ENCODE peak calls at places on chromosomes 6 and 20, in seven cellular contexts. One of them, this sample, is unnamed. For H3K79me2, the result is how much of the 10 kb centered on the place peaks cover.

GRCh38 chr20:52998268-52998667 is 26.1 kb downstream of the TSHZ2 start:
- DNase-seq in endothelial cell of umbilical vein: no peak
- DNase-seq in HCT116: no peak
- DNase-seq in astrocyte: no peak
- DNase-seq in PC-3: no peak
- DNase-seq in GM23248: no peak
- DNase-seq in GM23338: no peak
- DNase-seq in this sample: no peak

GRCh38 chr6:166637806-166638458 is 10.9 kb upstream of the RPS6KA2 start:
- DNase-seq in astrocyte: no peak
- DNase-seq in GM23248: no peak
- DNase-seq in GM23338: no peak
- DNase-seq in HCT116: no peak
- DNase-seq in endothelial cell of umbilical vein: no peak
- DNase-seq in PC-3: no peak
- DNase-seq in this sample: no peak

GRCh38 chr6:36815962-36816735 is 23.1 kb downstream of the CPNE5 start:
- DNase-seq in HCT116: no peak
- DNase-seq in endothelial cell of umbilical vein: no peak
- DNase-seq in astrocyte: no peak
- DNase-seq in GM23338: no peak
- DNase-seq in PC-3: no peak
- DNase-seq in GM23248: no peak
- DNase-seq in this sample: no peak

GRCh38 chr6:12296255-12296573 is 6.1 kb downstream of the EDN1 start:
- DNase-seq in GM23338: no peak
- DNase-seq in astrocyte: peak
- DNase-seq in HCT116: no peak
- DNase-seq in GM23248: peak
- DNase-seq in PC-3: peak
- DNase-seq in endothelial cell of umbilical vein: peak
- DNase-seq in this sample: no peak

GRCh38 chr20:46364670-46365482 is 41.5 kb downstream of the ELMO2 start:
- DNase-seq in astrocyte: no peak
- DNase-seq in endothelial cell of umbilical vein: no peak
- DNase-seq in HCT116: no peak
- DNase-seq in GM23248: peak
- DNase-seq in PC-3: no peak
- DNase-seq in GM23338: no peak
- DNase-seq in this sample: no peak

GRCh38 chr20:44253528-44253927 is 6.4 kb downstream of the GDAP1L1 start:
- DNase-seq in endothelial cell of umbilical vein: no peak
- DNase-seq in HCT116: no peak
- DNase-seq in GM23248: no peak
- DNase-seq in PC-3: no peak
- DNase-seq in GM23338: no peak
- DNase-seq in astrocyte: no peak
- DNase-seq in this sample: no peak

GRCh38 chr6:154243793-154244768 is 112.5 kb downstream of the IPCEF1 start:
- DNase-seq in PC-3: no peak
- DNase-seq in endothelial cell of umbilical vein: no peak
- DNase-seq in astrocyte: no peak
- DNase-seq in GM23248: no peak
- DNase-seq in HCT116: no peak
- DNase-seq in GM23338: no peak
- DNase-seq in this sample: no peak

GRCh38 chr20:62104791-62105345 is 17.4 kb upstream of the LSM14B start:
- DNase-seq in PC-3: peak
- DNase-seq in HCT116: no peak
- DNase-seq in GM23248: peak
- DNase-seq in GM23338: no peak
- DNase-seq in endothelial cell of umbilical vein: no peak
- DNase-seq in astrocyte: no peak
- DNase-seq in this sample: no peak

GRCh38 chr20:59751075-59751711 is 146.9 kb downstream of the PHACTR3 start:
- DNase-seq in GM23248: peak
- DNase-seq in astrocyte: no peak
- DNase-seq in endothelial cell of umbilical vein: no peak
- DNase-seq in HCT116: peak
- DNase-seq in GM23338: peak
- DNase-seq in PC-3: peak
- DNase-seq in this sample: no peak

GRCh38 chr20:64047968-64048401 is 1.5 kb downstream of the SOX18 start:
- DNase-seq in astrocyte: no peak
- DNase-seq in GM23248: no peak
- DNase-seq in endothelial cell of umbilical vein: peak
- DNase-seq in GM23338: peak
- DNase-seq in HCT116: no peak
- DNase-seq in PC-3: no peak
- DNase-seq in this sample: no peak

GRCh38 chr6:159821726-159822125 is 21.6 kb downstream of the PNLDC1 start:
- DNase-seq in astrocyte: no peak
- DNase-seq in endothelial cell of umbilical vein: no peak
- DNase-seq in GM23338: no peak
- DNase-seq in GM23248: no peak
- DNase-seq in PC-3: no peak
- DNase-seq in HCT116: no peak
- DNase-seq in this sample: no peak

GRCh38 chr6:54717849-54718455 is 128.6 kb upstream of the FAM83B start:
- DNase-seq in HCT116: peak
- DNase-seq in endothelial cell of umbilical vein: peak
- DNase-seq in PC-3: peak
- DNase-seq in astrocyte: peak
- DNase-seq in GM23338: peak
- DNase-seq in GM23248: peak
- DNase-seq in this sample: peak

GRCh38 chr6:132395015-132395597 is 6.2 kb downstream of the MOXD1 start:
- DNase-seq in HCT116: no peak
- DNase-seq in PC-3: no peak
- DNase-seq in GM23248: no peak
- DNase-seq in endothelial cell of umbilical vein: no peak
- DNase-seq in astrocyte: no peak
- DNase-seq in GM23338: no peak
- DNase-seq in this sample: no peak

GRCh38 chr6:14655201-14655988 is 537.8 kb downstream of the CD83 start:
- DNase-seq in HCT116: no peak
- DNase-seq in GM23248: no peak
- DNase-seq in endothelial cell of umbilical vein: no peak
- DNase-seq in GM23338: no peak
- DNase-seq in astrocyte: no peak
- DNase-seq in PC-3: no peak
- DNase-seq in this sample: no peak

GRCh38 chr6:83879746-83880145 is 20.3 kb downstream of the CYB5R4 start:
- DNase-seq in astrocyte: peak
- DNase-seq in HCT116: no peak
- DNase-seq in GM23248: peak
- DNase-seq in endothelial cell of umbilical vein: no peak
- DNase-seq in PC-3: no peak
- DNase-seq in GM23338: no peak
- DNase-seq in this sample: no peak

GRCh38 chr6:15937582-15937981 is 191.3 kb upstream of the MYLIP start:
- DNase-seq in endothelial cell of umbilical vein: no peak
- DNase-seq in GM23248: no peak
- DNase-seq in astrocyte: no peak
- DNase-seq in GM23338: no peak
- DNase-seq in PC-3: no peak
- DNase-seq in HCT116: no peak
- DNase-seq in this sample: no peak

GRCh38 chr6:42781546-42781810 is 374 bp upstream of the BICRAL start:
- DNase-seq in GM23338: no peak
- DNase-seq in PC-3: no peak
- DNase-seq in astrocyte: peak
- DNase-seq in HCT116: no peak
- DNase-seq in GM23248: no peak
- DNase-seq in endothelial cell of umbilical vein: peak
- DNase-seq in this sample: no peak

GRCh38 chr20:56420028-56420427 is 8.0 kb downstream of the CASS4 start:
- DNase-seq in PC-3: no peak
- DNase-seq in GM23338: no peak
- DNase-seq in HCT116: no peak
- DNase-seq in GM23248: no peak
- DNase-seq in astrocyte: no peak
- DNase-seq in endothelial cell of umbilical vein: no peak
- DNase-seq in this sample: no peak

GRCh38 chr20:56418385-56418861 is 6.4 kb downstream of the CASS4 start:
- DNase-seq in GM23338: no peak
- DNase-seq in endothelial cell of umbilical vein: no peak
- DNase-seq in PC-3: no peak
- DNase-seq in GM23248: peak
- DNase-seq in HCT116: no peak
- DNase-seq in astrocyte: no peak
- DNase-seq in this sample: no peak

GRCh38 chr20:56414842-56415765 is 3.0 kb downstream of the CASS4 start:
- DNase-seq in endothelial cell of umbilical vein: no peak
- DNase-seq in astrocyte: peak
- DNase-seq in PC-3: no peak
- DNase-seq in GM23338: no peak
- DNase-seq in GM23248: peak
- DNase-seq in HCT116: no peak
- DNase-seq in this sample: no peak

GRCh38 chr20:56417402-56417801 is 5.3 kb downstream of the CASS4 start:
- DNase-seq in astrocyte: no peak
- DNase-seq in GM23338: no peak
- DNase-seq in endothelial cell of umbilical vein: no peak
- DNase-seq in GM23248: no peak
- DNase-seq in HCT116: no peak
- DNase-seq in PC-3: no peak
- DNase-seq in this sample: no peak

DNA sequence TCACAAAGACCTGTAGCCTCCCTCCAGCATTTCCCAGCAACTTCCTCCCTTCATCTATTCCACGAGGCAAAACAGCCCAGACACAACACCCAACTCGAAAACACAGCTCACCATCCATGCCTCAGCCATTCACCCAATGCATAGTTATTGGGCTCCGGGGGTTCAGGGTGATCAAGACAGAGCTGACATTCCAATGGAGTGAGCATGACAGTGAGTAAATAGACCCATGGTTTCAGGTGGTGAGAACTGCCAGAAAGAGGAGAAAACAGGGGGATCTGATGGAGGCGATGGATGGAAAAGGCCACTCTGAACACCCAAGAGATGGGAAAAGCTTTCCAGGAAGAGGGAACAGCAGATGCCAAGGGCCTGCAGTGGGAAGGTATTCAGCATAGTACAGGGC is 5.9 kb downstream of the CASS4 start:
- DNase-seq in astrocyte: peak
- DNase-seq in PC-3: peak
- DNase-seq in GM23248: peak
- DNase-seq in GM23338: no peak
- DNase-seq in endothelial cell of umbilical vein: no peak
- DNase-seq in HCT116: no peak
- DNase-seq in this sample: no peak
- H2AFZ ChIP-seq in astrocyte: no peak
- H2AFZ ChIP-seq in PC-3: no peak
- H2AFZ ChIP-seq in GM23248: peak
- H2AFZ ChIP-seq in GM23338: no peak
- H2AFZ ChIP-seq in endothelial cell of umbilical vein: peak
- H2AFZ ChIP-seq in HCT116: no peak
- H2AFZ ChIP-seq in this sample: no peak

DNA sequence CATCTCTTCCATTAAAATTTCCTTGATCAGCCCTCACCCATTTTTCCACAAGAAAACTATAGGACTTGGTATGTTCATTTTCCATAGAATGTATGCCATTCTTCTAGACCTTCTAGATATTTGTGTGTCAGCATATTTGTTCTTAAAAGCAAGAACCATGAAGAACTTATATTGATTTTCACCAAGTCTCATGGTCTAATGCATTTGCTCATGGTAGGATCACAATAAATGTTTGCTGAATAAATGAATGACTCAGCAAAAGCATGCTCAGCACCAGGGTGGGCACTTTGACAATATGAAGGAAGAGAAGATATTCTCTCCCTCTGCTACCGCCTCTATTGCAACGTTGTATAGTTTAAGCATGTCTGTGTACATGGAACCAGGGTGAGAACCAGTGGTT is 805.5 kb upstream of the SLC35B3 start:
- DNase-seq in endothelial cell of umbilical vein: no peak
- DNase-seq in PC-3: no peak
- DNase-seq in GM23248: no peak
- DNase-seq in HCT116: no peak
- DNase-seq in GM23338: no peak
- DNase-seq in astrocyte: no peak
- DNase-seq in this sample: no peak
- H3K79me2 ChIP-seq in endothelial cell of umbilical vein: under half
- H3K79me2 ChIP-seq in PC-3: under half
- H3K79me2 ChIP-seq in GM23248: under half
- H3K79me2 ChIP-seq in HCT116: under half
- H3K79me2 ChIP-seq in GM23338: under half
- H3K79me2 ChIP-seq in astrocyte: under half
- H3K79me2 ChIP-seq in this sample: under half

GRCh38 chr6:47197672-47198640 is 111.7 kb downstream of the TNFRSF21 start:
- DNase-seq in astrocyte: no peak
- DNase-seq in GM23338: no peak
- DNase-seq in GM23248: no peak
- DNase-seq in endothelial cell of umbilical vein: peak
- DNase-seq in PC-3: no peak
- DNase-seq in HCT116: no peak
- DNase-seq in this sample: no peak
- H3K27ac ChIP-seq in astrocyte: no peak
- H3K27ac ChIP-seq in GM23338: no peak
- H3K27ac ChIP-seq in GM23248: no peak
- H3K27ac ChIP-seq in endothelial cell of umbilical vein: no peak
- H3K27ac ChIP-seq in PC-3: no peak
- H3K27ac ChIP-seq in HCT116: no peak
- H3K27ac ChIP-seq in this sample: peak

GRCh38 chr20:21232546-21233280 is 70.4 kb upstream of the XRN2 start:
- DNase-seq in astrocyte: no peak
- DNase-seq in GM23338: no peak
- DNase-seq in endothelial cell of umbilical vein: no peak
- DNase-seq in GM23248: no peak
- DNase-seq in PC-3: no peak
- DNase-seq in HCT116: no peak
- DNase-seq in this sample: no peak

GRCh38 chr20:21230686-21231085 is 72.4 kb upstream of the XRN2 start:
- DNase-seq in GM23248: no peak
- DNase-seq in GM23338: no peak
- DNase-seq in HCT116: no peak
- DNase-seq in PC-3: peak
- DNase-seq in endothelial cell of umbilical vein: no peak
- DNase-seq in astrocyte: no peak
- DNase-seq in this sample: no peak

GRCh38 chr20:21230220-21230619 is 72.9 kb upstream of the XRN2 start:
- DNase-seq in GM23248: no peak
- DNase-seq in astrocyte: no peak
- DNase-seq in PC-3: no peak
- DNase-seq in HCT116: no peak
- DNase-seq in endothelial cell of umbilical vein: no peak
- DNase-seq in GM23338: no peak
- DNase-seq in this sample: no peak

GRCh38 chr20:21228511-21228910 is 74.6 kb upstream of the XRN2 start:
- DNase-seq in HCT116: no peak
- DNase-seq in astrocyte: no peak
- DNase-seq in GM23248: no peak
- DNase-seq in PC-3: no peak
- DNase-seq in GM23338: no peak
- DNase-seq in endothelial cell of umbilical vein: no peak
- DNase-seq in this sample: no peak

DNA sequence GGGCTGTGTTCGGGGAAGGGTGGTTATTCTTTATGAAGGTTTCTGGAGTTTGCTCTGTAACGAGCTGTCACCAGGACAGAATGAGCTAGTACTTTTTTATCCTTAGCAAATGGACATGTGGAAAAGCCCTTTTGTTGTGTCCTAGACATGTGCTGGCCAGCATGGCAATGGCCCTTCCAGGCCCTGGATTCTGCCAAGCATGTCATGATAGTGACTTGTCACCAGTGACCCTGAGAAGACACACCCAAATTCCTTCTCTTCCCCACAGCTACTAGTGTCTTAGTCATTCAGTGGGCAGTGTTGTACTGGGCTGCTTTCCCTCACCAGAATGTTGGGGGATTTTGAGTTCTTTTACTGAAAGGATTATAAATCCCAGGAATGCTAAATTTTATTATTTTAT is 74.0 kb upstream of the XRN2 start:
- DNase-seq in GM23338: no peak
- DNase-seq in HCT116: peak
- DNase-seq in GM23248: peak
- DNase-seq in astrocyte: peak
- DNase-seq in endothelial cell of umbilical vein: no peak
- DNase-seq in PC-3: peak
- DNase-seq in this sample: no peak
- H2AFZ ChIP-seq in GM23338: no peak
- H2AFZ ChIP-seq in HCT116: no peak
- H2AFZ ChIP-seq in GM23248: no peak
- H2AFZ ChIP-seq in astrocyte: no peak
- H2AFZ ChIP-seq in endothelial cell of umbilical vein: no peak
- H2AFZ ChIP-seq in PC-3: peak
- H2AFZ ChIP-seq in this sample: no peak

This sample was measured in keratinocyte.